ENCODE peak calls at places on chromosomes 3 and 15, in seven cellular contexts. R is Calu3; V is GM12865; U is cardiac muscle cell; O is heart right ventricle; H is activated CD8-positive, alpha-beta memory T cell treated with anti-CD3 and anti-CD28 coated beads, Interleukin-2, amount 50 U/mL, for 48 hours; W is NCI-H345. D is an unnamed sample.
A peak's percentile ranks its signal among the peaks of the same experiment; 100 is the strongest.

GRCh38 chr3:141410861-141411771 is 42.8 kb downstream of the ZBTB38 start:
- DNase-seq in H (no peak), W (no peak), R (no peak), U (no peak), O (no peak), V (peak; percentile 64), D (no peak)

GRCh38 chr15:70479785-70480184 is 283.6 kb downstream of the UACA start:
- DNase-seq in U (no peak), V (peak; percentile 76), W (no peak), O (no peak), R (no peak), H (no peak), D (no peak)

GRCh38 chr15:60713096-60714084 is 234.4 kb upstream of the ICE2 start:
- DNase-seq in R (no peak), U (no peak), H (no peak), W (no peak), V (no peak), O (peak; percentile 15), D (no peak)

GRCh38 chr3:123326531-123326930 is 122.4 kb downstream of the ADCY5 start:
- DNase-seq in H (no peak), O (no peak), R (no peak), V (no peak), U (no peak), W (no peak), D (no peak)

GRCh38 chr3:14900881-14901873 is 46.2 kb upstream of the NR2C2 start:
- DNase-seq in H (no peak), V (no peak), O (no peak), R (no peak), U (no peak), W (no peak), D (no peak)

GRCh38 chr3:196082471-196082971 is 631 bp upstream of the TFRC start:
- DNase-seq in R (no peak), V (no peak), U (no peak), W (no peak), H (no peak), O (no peak), D (no peak)

GRCh38 chr3:177610677-177611654 is 413.7 kb upstream of the TBL1XR1 start:
- DNase-seq in V (no peak), U (peak; percentile 38), H (no peak), R (peak; percentile 88), W (peak; percentile 83), O (no peak), D (peak; percentile 40)

GRCh38 chr15:70062321-70062956 is 35.3 kb downstream of the TLE3 start:
- DNase-seq in O (peak; percentile 78), V (no peak), R (peak; percentile 91), W (peak; percentile 94), H (no peak), U (no peak), D (no peak)

GRCh38 chr15:73361331-73361730 is 7.4 kb downstream of the HCN4 start:
- DNase-seq in H (no peak), V (no peak), W (no peak), U (peak; percentile 29), O (no peak), R (no peak), D (no peak)

GRCh38 chr3:195537995-195538394 is 5.1 kb downstream of the PPP1R2 start:
- DNase-seq in V (peak; percentile 88), R (no peak), O (no peak), W (no peak), H (no peak), U (no peak), D (no peak)

GRCh38 chr3:171788546-171789351 is 21.5 kb downstream of the PLD1 start:
- DNase-seq in W (no peak), V (no peak), R (no peak), H (no peak), O (no peak), U (no peak), D (no peak)

GRCh38 chr3:47669026-47669749 is 90.5 kb upstream of the CSPG5 start:
- DNase-seq in H (no peak), O (no peak), V (no peak), W (no peak), R (no peak), U (no peak), D (no peak)

GRCh38 chr15:81296673-81297072 is 27.3 kb downstream of the STARD5 start:
- DNase-seq in U (no peak), R (no peak), O (peak; percentile 47), H (peak; percentile 82), V (peak; percentile 95), W (peak; percentile 15), D (peak; percentile 86)

GRCh38 chr3:42735021-42735420 is 32.4 kb upstream of the HHATL start:
- DNase-seq in O (no peak), V (no peak), W (no peak), R (no peak), U (no peak), H (no peak), D (no peak)

GRCh38 chr3:10356461-10356897 is 35.6 kb upstream of the SEC13 start:
- DNase-seq in V (no peak), O (no peak), W (no peak), U (no peak), R (no peak), H (no peak), D (no peak)

GRCh38 chr15:28096411-28096719 is 2.8 kb downstream of the OCA2 start:
- DNase-seq in V (no peak), U (no peak), W (no peak), O (no peak), R (no peak), H (no peak), D (no peak)

GRCh38 chr3:10423171-10423882 is 82.1 kb downstream of the ATP2B2 start:
- DNase-seq in R (no peak), H (no peak), U (no peak), V (no peak), O (no peak), W (no peak), D (no peak)

GRCh38 chr3:114929971-114930732 is 216.9 kb downstream of the ZBTB20 start:
- DNase-seq in W (no peak), V (no peak), O (no peak), H (no peak), U (no peak), R (no peak), D (no peak)

GRCh38 chr15:29140475-29141172 is 129.0 kb downstream of the NSMCE3 start:
- DNase-seq in V (no peak), W (no peak), O (no peak), R (no peak), U (no peak), H (peak; percentile 25), D (no peak)

GRCh38 chr15:34116620-34117019 is 14.7 kb downstream of the PGBD4 start:
- DNase-seq in W (no peak), O (no peak), R (no peak), U (no peak), V (no peak), H (no peak), D (no peak)

GRCh38 chr15:65421360-65422215 is 1.2 kb downstream of the IGDCC4 start:
- DNase-seq in U (peak; percentile 52), V (peak; percentile 58), W (no peak), R (no peak), O (peak; percentile 50), H (no peak), D (no peak)

GRCh38 chr3:111572061-111572460 is 23.1 kb downstream of the ZBED2 start:
- DNase-seq in O (no peak), W (no peak), U (no peak), R (no peak), H (no peak), V (no peak), D (no peak)

GRCh38 chr3:160564205-160564922 is 1.0 kb downstream of the KPNA4 start:
- DNase-seq in W (no peak), O (peak; percentile 17), V (peak; percentile 19), R (peak; percentile 48), U (peak; percentile 29), H (peak; percentile 62), D (peak; percentile 37)

GRCh38 chr3:123096701-123097100 is 29.9 kb downstream of the PDIA5 start:
- DNase-seq in R (no peak), W (no peak), O (peak; percentile 78), V (no peak), U (no peak), H (no peak), D (no peak)

GRCh38 chr3:36591959-36592358 is 172.4 kb downstream of the DCLK3 start:
- DNase-seq in V (no peak), O (no peak), W (no peak), R (no peak), U (no peak), H (no peak), D (no peak)

GRCh38 chr3:13850161-13850945 is 29.5 kb downstream of the WNT7A start:
- DNase-seq in H (no peak), V (no peak), R (peak; percentile 92), O (no peak), U (peak; percentile 23), W (no peak), D (no peak)

GRCh38 chr3:171374661-171375285 is 85.4 kb downstream of the TNIK start:
- DNase-seq in R (no peak), W (no peak), H (no peak), U (no peak), V (no peak), O (no peak), D (no peak)

GRCh38 chr3:180036092-180036677 is 552 bp downstream of the PEX5L start:
- DNase-seq in R (no peak), V (peak; percentile 61), W (peak; percentile 41), H (no peak), U (peak; percentile 37), O (no peak), D (no peak)

GRCh38 chr3:136042608-136043221 is 77.2 kb downstream of the PPP2R3A start:
- DNase-seq in R (peak; percentile 34), V (peak; percentile 52), H (no peak), W (peak; percentile 30), U (peak; percentile 79), O (no peak), D (no peak)

GRCh38 chr15:57114070-57114469 is 195.6 kb downstream of the TCF12 start:
- DNase-seq in H (no peak), R (peak; percentile 22), O (no peak), U (no peak), V (no peak), W (no peak), D (no peak)

GRCh38 chr15:64651573-64652260 is 123.7 kb downstream of the RBPMS2 start:
- DNase-seq in U (no peak), W (peak; percentile 30), R (no peak), O (no peak), V (peak; percentile 87), H (no peak), D (no peak)

D was measured in DND-41.